ENCODE peak calls at places on chromosomes 2 and 18, in five cellular contexts. Z, P, U, L and W are unnamed samples.

GRCh38 chr2:12412898-12413305 is 303.8 kb upstream of the TRIB2 start:
- DNase-seq in L (peak; percentile 43), Z (no peak), P (no peak), U (no peak), W (no peak)

GRCh38 chr2:191319181-191319580 is 74.0 kb downstream of the MYO1B start:
- DNase-seq in Z (peak; percentile 90), P (no peak), L (no peak), U (no peak), W (no peak)

GRCh38 chr18:35661483-35662146 is 80.1 kb downstream of the GALNT1 start:
- DNase-seq in P (no peak), Z (no peak), U (no peak), L (peak; percentile 8), W (peak; percentile 51)

GRCh38 chr2:143300531-143300930 is 171.3 kb downstream of the ARHGAP15 start:
- DNase-seq in Z (no peak), P (no peak), L (no peak), U (no peak), W (no peak)

GRCh38 chr18:24009651-24010333 is 4.8 kb upstream of the TTC39C start:
- DNase-seq in L (no peak), P (no peak), Z (no peak), U (no peak), W (no peak)

GRCh38 chr18:5309888-5310470 is 14.5 kb upstream of the ZBTB14 start:
- DNase-seq in P (no peak), U (no peak), Z (peak; percentile 3), L (no peak), W (no peak)

GRCh38 chr2:109722026-109722425 is 72.1 kb upstream of the RGPD5 start:
- DNase-seq in Z (no peak), U (no peak), P (peak; percentile 53), L (no peak), W (no peak)

GRCh38 chr2:174350018-174350417 is 15.3 kb downstream of the SP9 start:
- DNase-seq in P (peak; percentile 17), U (no peak), L (no peak), Z (peak; percentile 55), W (peak; percentile 66)

GRCh38 chr2:105736145-105736544 is 8.6 kb upstream of the NCK2 start:
- DNase-seq in U (no peak), L (no peak), Z (no peak), P (no peak), W (peak; percentile 48)

GRCh38 chr2:195660265-195660890 is 3.4 kb downstream of the SLC39A10 start:
- DNase-seq in Z (peak; percentile 80), L (peak; percentile 50), U (no peak), P (peak; percentile 87), W (peak; percentile 91)
- TF ChIP-seq EZH2phosphoT487 in Z (no peak), L (no peak), U (no peak), P (no peak), W (no peak)

GRCh38 chr18:79598885-79599175 is 80.8 kb upstream of the CTDP1 start:
- DNase-seq in L (no peak), Z (no peak), P (no peak), U (no peak), W (no peak)

GRCh38 chr18:79596451-79597175 is 83.0 kb upstream of the CTDP1 start:
- DNase-seq in P (no peak), L (no peak), Z (no peak), U (no peak), W (no peak)

GRCh38 chr18:79597176-79598045 is 82.2 kb upstream of the CTDP1 start:
- DNase-seq in U (no peak), Z (no peak), P (no peak), L (no peak), W (no peak)

GRCh38 chr18:79599503-79599931 is 80.1 kb upstream of the CTDP1 start:
- DNase-seq in Z (peak; percentile 88), L (no peak), P (no peak), U (no peak), W (no peak)

DNA sequence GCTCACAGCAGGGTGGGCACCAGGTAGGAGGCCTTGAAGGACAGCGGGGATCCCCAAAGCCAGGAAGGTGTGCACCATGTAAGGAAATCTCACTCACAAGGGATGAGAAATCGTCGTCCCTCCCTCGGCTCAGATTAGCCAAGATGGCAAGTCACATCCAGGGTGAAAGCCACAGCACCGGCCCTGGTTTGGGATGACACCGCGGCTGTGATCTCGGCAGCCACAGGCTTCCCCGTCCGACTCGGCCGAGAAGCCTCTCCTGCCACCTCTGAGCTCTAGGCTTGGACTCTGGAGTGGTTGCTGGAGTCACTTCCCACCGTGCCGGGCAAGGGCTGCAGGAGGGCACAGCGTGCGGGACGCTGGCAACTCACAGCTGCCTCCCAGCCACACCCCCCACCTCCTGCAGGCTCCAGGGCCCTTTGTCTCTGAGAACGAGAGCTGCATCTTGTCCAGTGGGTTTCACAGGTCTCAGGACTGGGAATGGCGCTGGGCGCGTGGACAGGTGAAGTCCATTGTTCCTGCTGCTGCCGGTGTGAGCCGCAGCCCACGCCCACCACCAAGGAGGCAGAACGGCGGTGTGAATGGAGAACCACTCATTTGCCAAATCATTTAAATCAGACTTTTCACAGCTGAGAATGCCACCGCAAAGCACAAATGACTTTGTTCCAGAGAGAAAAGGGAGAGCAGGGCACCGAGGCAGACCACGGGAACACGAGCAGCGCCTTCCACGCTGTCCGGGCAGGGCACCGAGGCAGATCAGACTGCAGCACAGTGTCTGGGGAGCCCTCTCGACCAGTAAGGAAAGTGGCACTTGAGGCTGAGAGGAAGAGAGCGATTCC is 81.3 kb upstream of the CTDP1 start:
- DNase-seq in U (no peak), Z (no peak), P (no peak), L (no peak), W (no peak)
- H3K4me1 ChIP-seq in U (no peaks in the 10 kb centered on the region), Z (peaks cover 5% of the 10 kb centered on the region), P (peaks cover 6% of the 10 kb centered on the region), L (no peaks in the 10 kb centered on the region), W (no peaks in the 10 kb centered on the region)

DNA sequence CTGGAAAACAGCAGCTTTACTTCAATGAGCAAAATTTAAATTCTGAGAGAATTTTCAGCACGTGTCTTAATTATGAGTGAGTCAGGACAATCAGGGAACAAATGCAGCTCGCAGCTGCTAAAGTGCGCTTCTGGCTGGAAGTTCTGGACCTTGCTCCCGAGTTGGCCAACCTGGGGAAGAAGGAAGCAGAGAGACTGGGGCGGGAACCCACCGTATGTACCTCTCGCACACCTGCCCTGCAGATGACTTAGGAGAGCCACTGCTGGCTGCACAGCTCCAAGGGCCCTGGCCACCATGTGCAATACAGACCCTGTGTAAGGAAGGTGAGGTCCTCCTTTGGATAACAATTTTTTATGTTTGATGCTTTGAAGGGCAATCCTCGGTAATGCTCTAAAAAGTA is 42.4 kb downstream of the REEP1 start:
- DNase-seq in L (no peak), U (no peak), P (no peak), Z (no peak), W (no peak)
- TF ChIP-seq EZH2phosphoT487 in L (no peak), U (no peak), P (no peak), Z (no peak), W (no peak)

GRCh38 chr2:150178591-150178990 is 308.9 kb downstream of the RND3 start:
- DNase-seq in Z (no peak), U (no peak), L (no peak), P (no peak), W (no peak)
- H3K4me1 ChIP-seq in Z (no peaks in the 10 kb centered on the region), U (no peaks in the 10 kb centered on the region), L (no peaks in the 10 kb centered on the region), P (peaks cover 13% of the 10 kb centered on the region), W (no peaks in the 10 kb centered on the region)

GRCh38 chr2:122096788-122097187 is 341.3 kb downstream of the TSN start:
- DNase-seq in U (no peak), L (no peak), P (no peak), Z (no peak), W (no peak)

GRCh38 chr2:122100371-122101150 is 345.1 kb downstream of the TSN start:
- DNase-seq in P (no peak), U (no peak), Z (peak; percentile 56), L (no peak), W (peak; percentile 41)

GRCh38 chr2:122101319-122101718 is 345.9 kb downstream of the TSN start:
- DNase-seq in L (no peak), P (no peak), Z (peak; percentile 6), U (no peak), W (no peak)

GRCh38 chr2:122094557-122094956 is 339.1 kb downstream of the TSN start:
- DNase-seq in P (no peak), L (no peak), U (no peak), Z (no peak), W (no peak)

GRCh38 chr2:122098301-122098700 is 342.9 kb downstream of the TSN start:
- DNase-seq in Z (peak; percentile 64), P (no peak), L (no peak), U (no peak), W (no peak)
- TF ChIP-seq EZH2phosphoT487 in Z (no peak), P (no peak), L (no peak), U (no peak), W (no peak)

GRCh38 chr2:227510620-227510958 is 38.6 kb downstream of the AGFG1 start:
- DNase-seq in U (no peak), P (no peak), Z (no peak), L (no peak), W (no peak)

GRCh38 chr2:227511239-227511930 is 39.4 kb downstream of the AGFG1 start:
- DNase-seq in U (no peak), L (no peak), P (no peak), Z (no peak), W (no peak)

GRCh38 chr2:227509086-227509485 is 37.1 kb downstream of the AGFG1 start:
- DNase-seq in P (no peak), L (no peak), Z (no peak), U (no peak), W (no peak)

GRCh38 chr2:227511955-227512354 is 40.0 kb downstream of the AGFG1 start:
- DNase-seq in L (no peak), U (no peak), P (no peak), Z (no peak), W (no peak)

DNA sequence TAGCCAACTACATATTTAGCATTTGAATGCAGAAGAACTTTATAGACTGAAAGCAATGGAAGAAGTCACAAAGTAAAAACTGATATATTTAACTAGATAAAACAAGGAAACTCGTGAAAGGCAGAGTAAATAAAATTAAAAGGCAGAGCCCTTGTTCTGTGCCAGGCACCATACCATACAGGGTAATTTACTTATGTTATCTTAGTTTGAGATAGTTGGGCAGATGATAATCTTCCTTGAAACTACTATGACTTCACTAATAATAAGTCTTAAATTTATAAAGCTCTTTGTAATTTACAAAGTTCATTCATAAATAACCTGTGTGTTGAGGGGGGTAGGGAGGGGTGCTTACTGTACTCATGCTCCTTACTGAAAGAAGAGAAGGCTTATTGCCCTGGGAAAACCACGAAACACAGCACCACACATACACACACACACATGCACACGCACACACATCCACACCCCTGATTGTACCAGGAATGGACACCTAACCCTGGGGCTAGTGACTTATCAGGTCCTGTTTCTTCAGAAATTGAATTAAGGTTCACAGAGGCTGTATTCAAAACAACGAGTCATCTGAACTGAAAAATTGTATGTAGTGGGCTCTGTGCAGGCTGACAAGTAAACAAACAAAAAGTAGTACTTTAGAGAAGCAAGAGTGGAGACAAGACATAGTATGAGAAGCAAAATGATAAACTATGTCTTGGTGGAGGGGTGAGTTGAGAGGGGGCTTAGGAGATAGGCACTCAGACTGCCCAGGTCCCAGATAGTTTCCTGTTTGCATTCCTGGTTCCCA is 38.1 kb downstream of the AGFG1 start:
- DNase-seq in Z (peak; percentile 57), L (peak; percentile 55), P (no peak), U (peak; percentile 59), W (peak; percentile 32)
- H3K4me1 ChIP-seq in Z (peaks cover 51% of the 10 kb centered on the region), L (peaks cover 29% of the 10 kb centered on the region), P (peaks cover 40% of the 10 kb centered on the region), U (peaks cover 45% of the 10 kb centered on the region), W (peaks cover 70% of the 10 kb centered on the region)